ENCODE peak calls at places on chromosome 4, in eight cellular contexts. H is aorta; M is NCI-H748 treated with DMSO at 0.1 percent for 48 hours; D is CD4-positive, alpha-beta memory T cell; E is DMS153; S is RCC 7860; Q is hippocampal formation; K is stimulated activated naive CD4-positive, alpha-beta T cell. R is an unnamed sample.

GRCh38 chr4:124177647-124178425 is 534.7 kb downstream of the ANKRD50 start:
- DNase-seq in E (no peak), D (no peak), Q (no peak), M (no peak), S (no peak), K (no peak), H (no peak), R (no peak)

GRCh38 chr4:186726440-186727148 is 2.9 kb upstream of the FAT1 start:
- DNase-seq in K (no peak), E (peak), M (peak), H (peak), S (peak), D (no peak), Q (peak), R (no peak)

GRCh38 chr4:113657834-113658233 is 103.7 kb downstream of the CAMK2D start:
- DNase-seq in E (peak), D (no peak), M (peak), S (no peak), Q (no peak), K (no peak), H (no peak), R (no peak)

GRCh38 chr4:152045781-152046571 is 285.2 kb upstream of the GATB start:
- DNase-seq in M (no peak), E (no peak), D (peak), K (peak), H (no peak), S (no peak), Q (no peak), R (no peak)

GRCh38 chr4:83219344-83219990 is 65.1 kb downstream of the COQ2 start:
- DNase-seq in E (peak), Q (no peak), S (no peak), K (peak), D (peak), H (no peak), M (peak), R (peak)

GRCh38 chr4:110916505-110916904 is 293.6 kb upstream of the PITX2 start:
- DNase-seq in H (no peak), E (no peak), D (no peak), S (no peak), K (no peak), Q (no peak), M (no peak), R (no peak)

GRCh38 chr4:18405054-18405453 is 383.5 kb upstream of the LCORL start:
- DNase-seq in K (no peak), Q (no peak), M (no peak), S (no peak), D (no peak), H (no peak), E (no peak), R (no peak)

GRCh38 chr4:159134422-159134821 is 31.5 kb downstream of the RAPGEF2 start:
- DNase-seq in E (no peak), K (no peak), Q (no peak), S (no peak), M (no peak), D (no peak), H (no peak), R (no peak)

GRCh38 chr4:153916273-153916755 is 127.4 kb upstream of the SFRP2 start:
- DNase-seq in S (no peak), E (no peak), Q (no peak), D (no peak), K (no peak), H (no peak), M (no peak), R (no peak)

GRCh38 chr4:153348006-153348405 is 3.5 kb downstream of the MND1 start:
- DNase-seq in H (no peak), S (peak), K (no peak), D (no peak), M (no peak), E (no peak), Q (no peak), R (no peak)

GRCh38 chr4:104022871-104023270 is 303.1 kb upstream of the TACR3 start:
- DNase-seq in M (no peak), S (no peak), Q (no peak), H (no peak), K (no peak), D (no peak), E (no peak), R (no peak)

GRCh38 chr4:89586318-89586717 is 250.6 kb downstream of the SNCA start:
- DNase-seq in K (no peak), D (no peak), M (no peak), Q (no peak), E (no peak), S (no peak), H (no peak), R (no peak)

GRCh38 chr4:153014460-153014859 is 78.3 kb downstream of the FHDC1 start:
- DNase-seq in S (no peak), Q (no peak), D (no peak), E (no peak), M (no peak), H (no peak), K (no peak), R (no peak)

GRCh38 chr4:89939464-89939863 is 44.8 kb downstream of the MMRN1 start:
- DNase-seq in K (no peak), D (no peak), H (no peak), Q (no peak), E (no peak), M (no peak), S (no peak), R (no peak)

GRCh38 chr4:139279723-139280620 is at the start of gene MGARP:
- DNase-seq in D (no peak), Q (peak), E (no peak), S (no peak), H (peak), K (peak), M (peak), R (no peak)

GRCh38 chr4:127849505-127850234 is 31.0 kb upstream of the PLK4 start:
- DNase-seq in Q (no peak), H (no peak), S (no peak), K (no peak), E (no peak), M (no peak), D (peak), R (no peak)

GRCh38 chr4:92968556-92968955 is 664.8 kb downstream of the GRID2 start:
- DNase-seq in K (no peak), M (no peak), S (no peak), H (no peak), E (no peak), Q (no peak), D (no peak), R (no peak)